ENCODE peak calls at places on chromosome 16, in five cellular contexts. One of them, this sample, is unnamed.

GRCh38 chr16:17397499-17397891 is 73.3 kb downstream of the XYLT1 start:
- DNase-seq in mesendoderm: no peak
- DNase-seq in HepG2: peak; percentile 61
- DNase-seq in PC-3: no peak
- DNase-seq in kidney: no peak
- DNase-seq in this sample: peak; percentile 58

GRCh38 chr16:66845791-66846221 is 1.6 kb downstream of the CA7 start:
- DNase-seq in mesendoderm: no peak
- DNase-seq in HepG2: no peak
- DNase-seq in PC-3: no peak
- DNase-seq in kidney: no peak
- DNase-seq in this sample: no peak

GRCh38 chr16:84247341-84247740 is 7.5 kb upstream of the KCNG4 start:
- DNase-seq in mesendoderm: no peak
- DNase-seq in HepG2: no peak
- DNase-seq in PC-3: peak; percentile 12
- DNase-seq in kidney: no peak
- DNase-seq in this sample: no peak

GRCh38 chr16:35751191-35751941 is 2292.0 kb downstream of the TP53TG3F start:
- DNase-seq in mesendoderm: no peak
- DNase-seq in HepG2: no peak
- DNase-seq in PC-3: no peak
- DNase-seq in kidney: peak; percentile 39
- DNase-seq in this sample: no peak

GRCh38 chr16:58652741-58653140 is 23.1 kb upstream of the CNOT1 start:
- DNase-seq in mesendoderm: peak; percentile 92
- DNase-seq in HepG2: peak; percentile 57
- DNase-seq in PC-3: no peak
- DNase-seq in kidney: no peak
- DNase-seq in this sample: peak; percentile 25

GRCh38 chr16:14667347-14668266 is 26.5 kb downstream of the PLA2G10 start:
- DNase-seq in mesendoderm: no peak
- DNase-seq in HepG2: no peak
- DNase-seq in PC-3: no peak
- DNase-seq in kidney: no peak
- DNase-seq in this sample: no peak

GRCh38 chr16:73189132-73189531 is 141.2 kb upstream of the ZFHX3 start:
- DNase-seq in mesendoderm: no peak
- DNase-seq in HepG2: no peak
- DNase-seq in PC-3: no peak
- DNase-seq in kidney: no peak
- DNase-seq in this sample: no peak

GRCh38 chr16:21656795-21657768 is 4.7 kb upstream of the IGSF6 start:
- DNase-seq in mesendoderm: peak; percentile 57
- DNase-seq in HepG2: peak; percentile 75
- DNase-seq in PC-3: peak; percentile 58
- DNase-seq in kidney: no peak
- DNase-seq in this sample: peak; percentile 75

DNA sequence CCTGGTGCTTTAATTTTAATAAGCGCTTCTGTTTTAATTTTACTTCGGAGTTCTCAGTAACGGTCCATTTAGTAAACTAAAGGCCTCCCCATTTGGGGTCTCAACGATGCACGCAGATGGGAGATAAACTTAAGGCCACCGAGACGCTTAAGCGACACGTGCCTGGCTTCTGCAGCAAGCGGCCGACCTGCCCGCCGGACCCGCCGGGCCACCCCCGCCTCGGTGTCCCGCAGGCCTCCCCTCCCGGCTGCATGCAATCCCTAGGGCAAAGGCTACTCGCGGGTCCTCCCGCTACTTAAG is 592 bp downstream of the GCSH start:
- DNase-seq in mesendoderm: no peak
- DNase-seq in HepG2: no peak
- DNase-seq in PC-3: peak; percentile 2
- DNase-seq in kidney: no peak
- DNase-seq in this sample: no peak
- H3K9ac ChIP-seq in mesendoderm: peak overlapping the region; percentile 93
- H3K9ac ChIP-seq in HepG2: peak overlapping the region; percentile 85
- H3K9ac ChIP-seq in PC-3: peak overlapping the region; percentile 87
- H3K9ac ChIP-seq in kidney: peak overlapping the region; percentile 15
- H3K9ac ChIP-seq in this sample: peak overlapping the region; percentile 54

GRCh38 chr16:4960579-4960978 is 2.4 kb downstream of the SEC14L5 start:
- DNase-seq in mesendoderm: no peak
- DNase-seq in HepG2: no peak
- DNase-seq in PC-3: no peak
- DNase-seq in kidney: no peak
- DNase-seq in this sample: no peak

GRCh38 chr16:4957420-4957719 is 760 bp upstream of the SEC14L5 start:
- DNase-seq in mesendoderm: no peak
- DNase-seq in HepG2: no peak
- DNase-seq in PC-3: no peak
- DNase-seq in kidney: no peak
- DNase-seq in this sample: no peak

GRCh38 chr16:4958510-4959111 is 481 bp downstream of the SEC14L5 start:
- DNase-seq in mesendoderm: no peak
- DNase-seq in HepG2: no peak
- DNase-seq in PC-3: no peak
- DNase-seq in kidney: no peak
- DNase-seq in this sample: no peak

GRCh38 chr16:4954714-4955113 is 3.4 kb upstream of the SEC14L5 start:
- DNase-seq in mesendoderm: no peak
- DNase-seq in HepG2: no peak
- DNase-seq in PC-3: no peak
- DNase-seq in kidney: no peak
- DNase-seq in this sample: no peak

DNA sequence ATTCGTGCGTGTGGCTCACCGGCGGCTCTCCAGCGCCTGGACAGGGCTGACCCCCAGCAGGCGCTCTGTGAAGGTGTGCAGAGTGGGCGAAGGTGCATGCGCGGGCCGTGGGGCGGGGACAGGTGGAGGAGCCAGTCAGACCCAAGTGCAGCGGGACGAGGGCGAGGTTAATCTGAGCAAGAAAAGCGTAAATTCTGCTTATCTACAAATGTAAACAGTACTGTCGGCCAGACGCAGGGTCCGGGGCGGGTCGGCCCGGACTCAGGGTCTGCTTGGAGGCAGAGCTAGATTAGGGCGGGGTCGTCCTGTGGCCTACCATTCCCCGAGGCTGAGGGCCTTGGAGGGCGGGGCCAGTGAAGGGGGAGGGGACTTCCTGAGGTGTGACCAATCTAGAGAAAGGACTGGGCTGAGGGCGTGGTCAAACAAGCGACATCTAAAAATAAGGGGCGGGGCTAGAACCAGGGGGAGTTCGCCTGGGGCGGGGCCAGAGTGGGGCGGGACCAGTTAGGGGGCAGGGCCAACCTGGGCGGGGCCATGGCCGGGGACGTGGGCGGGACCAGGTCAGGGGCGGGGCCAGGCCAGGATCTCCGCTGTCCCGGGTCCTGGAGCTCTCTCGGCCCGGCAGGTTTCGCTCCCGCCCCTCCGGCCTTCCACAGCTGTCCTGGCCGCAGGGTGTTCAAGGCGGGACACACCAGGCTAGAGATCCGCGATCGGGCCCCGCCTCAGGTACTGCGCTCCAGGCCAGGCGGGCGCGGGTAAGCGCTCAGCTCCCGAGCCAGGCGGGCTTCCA is at the start of gene SEC14L5:
- DNase-seq in mesendoderm: peak; percentile 100
- DNase-seq in HepG2: peak; percentile 100
- DNase-seq in PC-3: peak; percentile 95
- DNase-seq in kidney: peak; percentile 98
- DNase-seq in this sample: peak; percentile 91
- H3K4me3 ChIP-seq in mesendoderm: peak within 1 kb of the TSS; percentile 44
- H3K4me3 ChIP-seq in HepG2: peak within 1 kb of the TSS; percentile 62
- H3K4me3 ChIP-seq in PC-3: peak within 1 kb of the TSS; percentile 68
- H3K4me3 ChIP-seq in kidney: peak within 1 kb of the TSS; percentile 48
- H3K4me3 ChIP-seq in this sample: peak within 1 kb of the TSS; percentile 65

GRCh38 chr16:85658504-85659326 is 30.0 kb downstream of the GINS2 start:
- DNase-seq in mesendoderm: no peak
- DNase-seq in HepG2: no peak
- DNase-seq in PC-3: no peak
- DNase-seq in kidney: peak; percentile 66
- DNase-seq in this sample: no peak
- H3K27ac ChIP-seq in mesendoderm: no peak overlapping the region
- H3K27ac ChIP-seq in HepG2: no peak overlapping the region
- H3K27ac ChIP-seq in PC-3: no peak overlapping the region
- H3K27ac ChIP-seq in kidney: no peak overlapping the region
- H3K27ac ChIP-seq in this sample: no peak overlapping the region

GRCh38 chr16:70715113-70715711 is 29.4 kb upstream of the MTSS2 start:
- DNase-seq in mesendoderm: peak; percentile 69
- DNase-seq in HepG2: no peak
- DNase-seq in PC-3: peak; percentile 98
- DNase-seq in kidney: peak; percentile 97
- DNase-seq in this sample: peak; percentile 94

GRCh38 chr16:70717817-70718216 is 32.0 kb upstream of the MTSS2 start:
- DNase-seq in mesendoderm: no peak
- DNase-seq in HepG2: no peak
- DNase-seq in PC-3: no peak
- DNase-seq in kidney: no peak
- DNase-seq in this sample: no peak

GRCh38 chr16:70717065-70717464 is 31.2 kb upstream of the MTSS2 start:
- DNase-seq in mesendoderm: no peak
- DNase-seq in HepG2: no peak
- DNase-seq in PC-3: no peak
- DNase-seq in kidney: no peak
- DNase-seq in this sample: no peak

GRCh38 chr16:70714526-70715112 is 28.8 kb upstream of the MTSS2 start:
- DNase-seq in mesendoderm: no peak
- DNase-seq in HepG2: no peak
- DNase-seq in PC-3: no peak
- DNase-seq in kidney: no peak
- DNase-seq in this sample: peak; percentile 33

DNA sequence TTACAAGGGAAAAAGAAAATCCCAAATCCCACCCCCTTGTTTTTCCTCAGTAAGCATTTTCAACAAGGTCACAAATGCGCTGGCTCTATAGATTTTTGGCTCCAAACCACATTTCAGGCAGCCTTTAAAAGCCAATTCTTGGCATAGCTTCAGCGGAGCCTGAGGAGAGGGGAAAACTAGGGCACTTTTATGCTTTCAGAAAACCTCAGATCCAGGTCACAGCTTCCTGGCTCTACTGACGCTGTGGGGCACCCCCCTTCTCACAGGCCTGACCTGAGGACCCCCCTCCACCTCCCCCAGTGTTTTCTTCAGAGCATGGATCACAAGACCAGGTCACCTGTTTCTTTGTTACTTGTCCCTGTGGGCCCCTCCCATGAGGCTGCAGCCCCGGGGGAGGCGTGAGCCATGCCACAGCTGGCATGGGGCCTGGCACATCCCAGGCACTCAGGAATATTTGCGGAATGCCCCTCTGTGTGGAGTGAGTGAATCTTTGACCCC is 30.1 kb upstream of the MTSS2 start:
- DNase-seq in mesendoderm: no peak
- DNase-seq in HepG2: no peak
- DNase-seq in PC-3: peak; percentile 58
- DNase-seq in kidney: no peak
- DNase-seq in this sample: peak; percentile 56
- H3K9ac ChIP-seq in mesendoderm: no peak overlapping the region
- H3K9ac ChIP-seq in HepG2: no peak overlapping the region
- H3K9ac ChIP-seq in PC-3: peak overlapping the region; percentile 64
- H3K9ac ChIP-seq in kidney: no peak overlapping the region
- H3K9ac ChIP-seq in this sample: no peak overlapping the region

DNA sequence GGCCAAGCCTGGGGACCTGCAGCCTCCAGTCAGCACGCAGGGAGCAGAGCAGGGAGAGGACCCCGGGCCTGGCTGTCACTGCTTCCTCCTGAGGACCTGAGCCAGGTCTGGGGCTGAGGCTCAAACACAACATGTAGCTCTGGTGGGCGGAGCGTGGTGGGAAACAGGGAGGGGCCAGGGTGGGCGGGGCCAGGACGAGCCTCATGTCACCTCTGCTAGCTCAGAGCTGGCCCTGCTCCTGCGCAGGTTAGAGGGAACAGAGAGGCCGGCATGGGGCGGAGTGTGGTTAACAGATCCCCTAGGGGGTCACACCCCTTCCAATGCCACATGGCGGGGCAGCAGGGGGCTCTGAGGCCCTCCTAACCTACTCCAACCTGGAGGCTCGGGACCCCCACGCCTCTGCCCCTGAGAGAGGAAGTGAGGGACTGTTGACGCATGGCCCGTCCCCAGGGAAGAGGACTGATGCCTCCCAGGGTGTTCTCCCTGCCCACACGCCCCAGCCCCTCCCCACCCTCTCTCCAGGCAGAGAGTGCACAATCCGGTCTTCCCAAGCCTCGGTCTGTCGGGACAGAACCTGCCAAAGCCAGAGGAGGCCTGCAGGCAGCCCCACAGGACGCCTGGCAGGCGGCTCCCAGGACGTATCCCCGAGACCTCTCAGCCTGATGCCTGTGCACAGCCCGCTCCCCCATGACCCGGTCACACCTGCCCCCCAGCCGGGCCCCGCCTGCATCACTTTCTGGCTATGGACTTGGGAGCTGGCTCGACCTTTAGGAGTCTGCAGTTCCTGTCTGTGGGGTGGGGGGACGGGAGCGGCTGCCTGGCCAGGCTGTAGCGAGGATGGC is 15.2 kb downstream of the PIEZO1 start:
- DNase-seq in mesendoderm: peak; percentile 93
- DNase-seq in HepG2: no peak
- DNase-seq in PC-3: peak; percentile 48
- DNase-seq in kidney: no peak
- DNase-seq in this sample: no peak
- H3K4me3 ChIP-seq in mesendoderm: no peak overlapping the region
- H3K4me3 ChIP-seq in HepG2: no peak overlapping the region
- H3K4me3 ChIP-seq in PC-3: peak overlapping the region; percentile 47
- H3K4me3 ChIP-seq in kidney: no peak overlapping the region
- H3K4me3 ChIP-seq in this sample: no peak overlapping the region

This sample was measured in fibroblast of lung.